ENCODE peak calls at places on chromosomes 7 and 10, in nine cellular contexts. One of them, this sample, is unnamed.

GRCh38 chr10:14087585-14087984 is 243.1 kb downstream of the FRMD4A start:
- DNase-seq in HuH-7: no peak
- DNase-seq in heart left ventricle: no peak
- DNase-seq in astrocyte of the spinal cord: no peak
- DNase-seq in NCI-H748 treated with DMSO at 0.1 percent for 48 hours: peak; percentile 78
- DNase-seq in RWPE2: no peak
- DNase-seq in KBM-7: no peak
- DNase-seq in activated CD8-positive, alpha-beta memory T cell treated with anti-CD3 and anti-CD28 coated beads for 24 hours: no peak
- DNase-seq in uterus: no peak
- DNase-seq in this sample: no peak

GRCh38 chr7:8282162-8282561 is 20.2 kb upstream of the ICA1 start:
- DNase-seq in HuH-7: no peak
- DNase-seq in astrocyte of the spinal cord: no peak
- DNase-seq in RWPE2: no peak
- DNase-seq in activated CD8-positive, alpha-beta memory T cell treated with anti-CD3 and anti-CD28 coated beads for 24 hours: no peak
- DNase-seq in KBM-7: no peak
- DNase-seq in NCI-H748 treated with DMSO at 0.1 percent for 48 hours: no peak
- DNase-seq in heart left ventricle: peak; percentile 33
- DNase-seq in uterus: no peak
- DNase-seq in this sample: no peak

GRCh38 chr10:61486251-61486650 is 33.1 kb upstream of the TMEM26 start:
- DNase-seq in heart left ventricle: no peak
- DNase-seq in uterus: no peak
- DNase-seq in KBM-7: no peak
- DNase-seq in activated CD8-positive, alpha-beta memory T cell treated with anti-CD3 and anti-CD28 coated beads for 24 hours: no peak
- DNase-seq in HuH-7: no peak
- DNase-seq in NCI-H748 treated with DMSO at 0.1 percent for 48 hours: no peak
- DNase-seq in astrocyte of the spinal cord: no peak
- DNase-seq in RWPE2: no peak
- DNase-seq in this sample: no peak

GRCh38 chr10:60396766-60397165 is 7.1 kb upstream of the ANK3 start:
- DNase-seq in RWPE2: no peak
- DNase-seq in activated CD8-positive, alpha-beta memory T cell treated with anti-CD3 and anti-CD28 coated beads for 24 hours: no peak
- DNase-seq in KBM-7: no peak
- DNase-seq in astrocyte of the spinal cord: no peak
- DNase-seq in HuH-7: no peak
- DNase-seq in NCI-H748 treated with DMSO at 0.1 percent for 48 hours: no peak
- DNase-seq in uterus: no peak
- DNase-seq in heart left ventricle: no peak
- DNase-seq in this sample: no peak

GRCh38 chr7:31022726-31023125 is 29.4 kb upstream of the ADCYAP1R1 start:
- DNase-seq in astrocyte of the spinal cord: no peak
- DNase-seq in uterus: no peak
- DNase-seq in NCI-H748 treated with DMSO at 0.1 percent for 48 hours: no peak
- DNase-seq in activated CD8-positive, alpha-beta memory T cell treated with anti-CD3 and anti-CD28 coated beads for 24 hours: no peak
- DNase-seq in HuH-7: no peak
- DNase-seq in heart left ventricle: no peak
- DNase-seq in RWPE2: no peak
- DNase-seq in KBM-7: no peak
- DNase-seq in this sample: no peak

GRCh38 chr7:100044719-100045118 is 4.9 kb upstream of the ZSCAN21 start:
- DNase-seq in astrocyte of the spinal cord: no peak
- DNase-seq in RWPE2: no peak
- DNase-seq in HuH-7: no peak
- DNase-seq in uterus: no peak
- DNase-seq in activated CD8-positive, alpha-beta memory T cell treated with anti-CD3 and anti-CD28 coated beads for 24 hours: no peak
- DNase-seq in KBM-7: peak; percentile 32
- DNase-seq in NCI-H748 treated with DMSO at 0.1 percent for 48 hours: no peak
- DNase-seq in heart left ventricle: no peak
- DNase-seq in this sample: no peak

GRCh38 chr7:124351950-124352349 is 319.1 kb upstream of the TMEM229A start:
- DNase-seq in astrocyte of the spinal cord: no peak
- DNase-seq in heart left ventricle: peak; percentile 33
- DNase-seq in RWPE2: no peak
- DNase-seq in KBM-7: no peak
- DNase-seq in activated CD8-positive, alpha-beta memory T cell treated with anti-CD3 and anti-CD28 coated beads for 24 hours: no peak
- DNase-seq in NCI-H748 treated with DMSO at 0.1 percent for 48 hours: no peak
- DNase-seq in uterus: no peak
- DNase-seq in HuH-7: no peak
- DNase-seq in this sample: no peak

GRCh38 chr7:142338633-142339501 is 81.0 kb upstream of the PRSS58 start:
- DNase-seq in astrocyte of the spinal cord: peak; percentile 38
- DNase-seq in activated CD8-positive, alpha-beta memory T cell treated with anti-CD3 and anti-CD28 coated beads for 24 hours: no peak
- DNase-seq in HuH-7: peak; percentile 55
- DNase-seq in uterus: no peak
- DNase-seq in RWPE2: no peak
- DNase-seq in heart left ventricle: no peak
- DNase-seq in KBM-7: peak; percentile 35
- DNase-seq in NCI-H748 treated with DMSO at 0.1 percent for 48 hours: no peak
- DNase-seq in this sample: peak; percentile 20

GRCh38 chr7:64639267-64640001 is 26.5 kb upstream of the ZNF107 start:
- DNase-seq in RWPE2: no peak
- DNase-seq in astrocyte of the spinal cord: no peak
- DNase-seq in HuH-7: no peak
- DNase-seq in NCI-H748 treated with DMSO at 0.1 percent for 48 hours: no peak
- DNase-seq in KBM-7: no peak
- DNase-seq in activated CD8-positive, alpha-beta memory T cell treated with anti-CD3 and anti-CD28 coated beads for 24 hours: no peak
- DNase-seq in uterus: no peak
- DNase-seq in heart left ventricle: no peak
- DNase-seq in this sample: no peak

GRCh38 chr7:149871576-149871975 is 2.2 kb upstream of the ATP6V0E2 start:
- DNase-seq in astrocyte of the spinal cord: no peak
- DNase-seq in uterus: no peak
- DNase-seq in HuH-7: no peak
- DNase-seq in KBM-7: peak; percentile 37
- DNase-seq in NCI-H748 treated with DMSO at 0.1 percent for 48 hours: no peak
- DNase-seq in RWPE2: peak; percentile 24
- DNase-seq in heart left ventricle: no peak
- DNase-seq in activated CD8-positive, alpha-beta memory T cell treated with anti-CD3 and anti-CD28 coated beads for 24 hours: no peak
- DNase-seq in this sample: no peak

GRCh38 chr10:72858103-72858502 is 35.4 kb upstream of the OIT3 start:
- DNase-seq in astrocyte of the spinal cord: no peak
- DNase-seq in uterus: no peak
- DNase-seq in KBM-7: no peak
- DNase-seq in RWPE2: no peak
- DNase-seq in activated CD8-positive, alpha-beta memory T cell treated with anti-CD3 and anti-CD28 coated beads for 24 hours: no peak
- DNase-seq in heart left ventricle: no peak
- DNase-seq in NCI-H748 treated with DMSO at 0.1 percent for 48 hours: no peak
- DNase-seq in HuH-7: no peak
- DNase-seq in this sample: no peak

GRCh38 chr10:1933215-1933614 is 195.9 kb upstream of the ADARB2 start:
- DNase-seq in activated CD8-positive, alpha-beta memory T cell treated with anti-CD3 and anti-CD28 coated beads for 24 hours: no peak
- DNase-seq in KBM-7: no peak
- DNase-seq in astrocyte of the spinal cord: no peak
- DNase-seq in RWPE2: no peak
- DNase-seq in HuH-7: no peak
- DNase-seq in NCI-H748 treated with DMSO at 0.1 percent for 48 hours: no peak
- DNase-seq in uterus: no peak
- DNase-seq in heart left ventricle: no peak
- DNase-seq in this sample: no peak

GRCh38 chr10:63977329-63977923 is 456.2 kb downstream of the REEP3 start:
- DNase-seq in HuH-7: peak; percentile 52
- DNase-seq in astrocyte of the spinal cord: peak; percentile 9
- DNase-seq in NCI-H748 treated with DMSO at 0.1 percent for 48 hours: peak; percentile 22
- DNase-seq in activated CD8-positive, alpha-beta memory T cell treated with anti-CD3 and anti-CD28 coated beads for 24 hours: no peak
- DNase-seq in uterus: no peak
- DNase-seq in KBM-7: peak; percentile 54
- DNase-seq in heart left ventricle: no peak
- DNase-seq in RWPE2: no peak
- DNase-seq in this sample: peak; percentile 79

GRCh38 chr7:85773116-85773783 is 586.4 kb upstream of the SEMA3D start:
- DNase-seq in heart left ventricle: no peak
- DNase-seq in activated CD8-positive, alpha-beta memory T cell treated with anti-CD3 and anti-CD28 coated beads for 24 hours: no peak
- DNase-seq in HuH-7: no peak
- DNase-seq in NCI-H748 treated with DMSO at 0.1 percent for 48 hours: no peak
- DNase-seq in astrocyte of the spinal cord: peak; percentile 71
- DNase-seq in KBM-7: no peak
- DNase-seq in uterus: no peak
- DNase-seq in RWPE2: no peak
- DNase-seq in this sample: no peak